ENCODE peak calls at places on chromosomes 7 and 10, in six cellular contexts. I, Q, J, U, D and S are unnamed samples.

GRCh38 chr10:11642558-11642957 is 31.1 kb upstream of the USP6NL start:
- DNase-seq in Q (no peak), D (no peak), U (no peak), J (no peak), I (no peak), S (no peak)

GRCh38 chr10:115239761-115240160 is 146.6 kb downstream of the ATRNL1 start:
- DNase-seq in D (no peak), Q (no peak), U (no peak), J (no peak), I (no peak), S (no peak)

GRCh38 chr10:132911712-132912097 is 30.7 kb downstream of the CFAP46 start:
- DNase-seq in Q (no peak), I (no peak), J (peak; percentile 6), U (no peak), D (no peak), S (no peak)

GRCh38 chr10:61822781-61823230 is 78.7 kb upstream of the ARID5B start:
- DNase-seq in U (no peak), I (no peak), Q (no peak), D (no peak), J (no peak), S (no peak)

GRCh38 chr7:44757739-44758138 is 9.1 kb downstream of the ZMIZ2 start:
- DNase-seq in I (no peak), J (no peak), D (no peak), U (no peak), Q (no peak), S (peak; percentile 24)

GRCh38 chr10:114095676-114096331 is 52.1 kb downstream of the ADRB1 start:
- DNase-seq in Q (no peak), J (no peak), U (no peak), D (no peak), I (peak; percentile 56), S (no peak)

GRCh38 chr7:25391295-25391861 is 163.1 kb upstream of the NPVF start:
- DNase-seq in D (no peak), Q (no peak), U (peak; percentile 1), J (no peak), I (peak; percentile 39), S (no peak)

GRCh38 chr10:98425511-98426352 is 10.8 kb upstream of the PYROXD2 start:
- DNase-seq in U (peak; percentile 29), I (peak; percentile 78), Q (no peak), D (no peak), J (no peak), S (peak; percentile 63)

GRCh38 chr7:157233677-157234076 is 95.0 kb downstream of the UBE3C start:
- DNase-seq in J (no peak), Q (no peak), D (no peak), U (no peak), I (no peak), S (no peak)

GRCh38 chr10:67666416-67667043 is 29.5 kb downstream of the CTNNA3 start:
- DNase-seq in U (peak; percentile 21), I (peak; percentile 26), J (no peak), Q (no peak), D (no peak), S (no peak)

GRCh38 chr7:127690806-127691205 is 38.8 kb downstream of the SND1 start:
- DNase-seq in I (no peak), Q (no peak), D (no peak), J (no peak), U (no peak), S (no peak)

GRCh38 chr10:100979821-100980272 is 7.5 kb downstream of the MRPL43 start:
- DNase-seq in I (no peak), Q (no peak), D (peak; percentile 15), U (no peak), J (no peak), S (no peak)

GRCh38 chr7:120089968-120090367 is 183.0 kb upstream of the KCND2 start:
- DNase-seq in I (peak; percentile 3), J (no peak), D (peak; percentile 20), U (peak; percentile 9), Q (no peak), S (peak; percentile 28)

GRCh38 chr7:39693812-39694211 is 70.4 kb downstream of the RALA start:
- DNase-seq in I (no peak), U (no peak), J (no peak), Q (no peak), D (no peak), S (no peak)

GRCh38 chr10:12800302-12800701 is 201.2 kb downstream of the CCDC3 start:
- DNase-seq in J (no peak), I (no peak), Q (no peak), D (no peak), U (no peak), S (no peak)
- TF ChIP-seq CTCF in J (no peak), I (peak; percentile 30), Q (no peak), D (no peak), U (no peak), S (peak; percentile 16)

GRCh38 chr10:3806603-3807002 is 21.6 kb upstream of the KLF6 start:
- DNase-seq in D (no peak), Q (no peak), I (no peak), U (peak; percentile 39), J (no peak), S (peak; percentile 76)

GRCh38 chr10:3803295-3803883 is 18.4 kb upstream of the KLF6 start:
- DNase-seq in I (no peak), J (no peak), D (no peak), U (no peak), Q (no peak), S (no peak)

GRCh38 chr10:3803884-3804741 is 19.1 kb upstream of the KLF6 start:
- DNase-seq in U (no peak), Q (no peak), D (no peak), I (no peak), J (no peak), S (no peak)

GRCh38 chr10:3805791-3806381 is 20.9 kb upstream of the KLF6 start:
- DNase-seq in Q (peak; percentile 24), U (no peak), J (no peak), I (no peak), D (no peak), S (peak; percentile 80)

GRCh38 chr10:3805227-3805790 is 20.3 kb upstream of the KLF6 start:
- DNase-seq in I (no peak), U (no peak), D (no peak), Q (no peak), J (no peak), S (peak; percentile 23)
- H3K4me1 ChIP-seq in I (peaks cover 16% of the 10 kb centered on the region), U (peaks cover 77% of the 10 kb centered on the region), D (no peaks in the 10 kb centered on the region), Q (peaks cover 65% of the 10 kb centered on the region), J (peaks cover 60% of the 10 kb centered on the region), S (peaks cover 74% of the 10 kb centered on the region)

DNA sequence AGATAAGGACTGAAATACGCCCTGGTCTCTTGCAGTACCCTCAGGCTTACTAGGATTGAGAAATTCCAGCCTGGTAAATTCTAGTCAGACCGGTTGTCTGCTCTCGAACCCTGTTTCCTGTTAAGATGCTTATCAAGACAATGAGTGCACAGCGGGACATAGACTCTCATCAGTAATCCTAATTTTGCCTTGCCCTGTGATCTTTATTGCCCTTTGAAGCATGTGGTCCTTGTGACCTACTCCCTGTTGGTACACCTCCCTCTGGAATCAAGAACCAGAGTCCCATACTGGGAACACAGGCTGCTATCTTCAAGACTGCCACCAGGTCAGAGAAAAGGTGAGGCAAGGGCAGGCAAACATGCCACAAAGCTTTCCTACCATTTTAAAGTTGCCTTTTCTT is 7.2 kb downstream of the C10orf53 start:
- DNase-seq in U (no peak), Q (no peak), D (no peak), J (no peak), I (no peak), S (no peak)
- H3K27me3 ChIP-seq in U (peaks cover 32% of the 10 kb centered on the region), Q (no peaks in the 10 kb centered on the region), D (peaks cover 4% of the 10 kb centered on the region), J (peaks cover 18% of the 10 kb centered on the region), I (no peaks in the 10 kb centered on the region), S (no peaks in the 10 kb centered on the region)

GRCh38 chr7:149354119-149354518 is 92.1 kb downstream of the ZNF783 start:
- DNase-seq in I (no peak), J (no peak), U (no peak), Q (no peak), D (no peak), S (no peak)
- TF ChIP-seq CTCF in I (no peak), J (no peak), U (no peak), Q (no peak), D (no peak), S (no peak)

GRCh38 chr10:110352930-110353243 is 48.2 kb upstream of the SMNDC1 start:
- DNase-seq in D (no peak), I (no peak), Q (no peak), J (no peak), U (no peak), S (no peak)
- H3K4me1 ChIP-seq in D (no peaks in the 10 kb centered on the region), I (peaks cover 9% of the 10 kb centered on the region), Q (peaks cover 9% of the 10 kb centered on the region), J (peaks cover 18% of the 10 kb centered on the region), U (peaks cover 14% of the 10 kb centered on the region), S (peaks cover 20% of the 10 kb centered on the region)

GRCh38 chr10:89206402-89207180 is 526 bp downstream of the CH25H start:
- DNase-seq in D (no peak), U (no peak), Q (peak; percentile 14), I (peak; percentile 57), J (no peak), S (no peak)
- H3K27me3 ChIP-seq in D (peaks cover 25% of the 10 kb centered on the region), U (peaks cover 56% of the 10 kb centered on the region), Q (no peaks in the 10 kb centered on the region), I (peaks cover 22% of the 10 kb centered on the region), J (peaks cover 20% of the 10 kb centered on the region), S (peaks cover 20% of the 10 kb centered on the region)